ENCODE peak calls at places on chromosomes 4 and X, in eight cellular contexts. L is immature natural killer cell, P is non-pigmented ciliary epithelial cell, V is GM19239, G is cerebellum, X is T follicular helper cell, F is iris pigment epithelial cell, U is HEK293T. Q is an unnamed sample.

GRCh38 chr4:184848510-184848909 is 22.7 kb upstream of the ACSL1 start:
- DNase-seq in U (no peak), P (no peak), G (no peak), L (no peak), V (no peak), F (no peak), X (no peak), Q (no peak)

GRCh38 chr4:168674077-168674747 is 177.4 kb downstream of the PALLD start:
- DNase-seq in X (no peak), U (no peak), G (no peak), L (no peak), F (peak), V (no peak), P (no peak), Q (no peak)

GRCh38 chr4:71184195-71184781 is 154.5 kb upstream of the SLC4A4 start:
- DNase-seq in F (peak), G (peak), L (peak), V (peak), P (no peak), U (peak), X (peak), Q (peak)

GRCh38 chr4:26132858-26133257 is 188.0 kb upstream of the RBPJ start:
- DNase-seq in L (no peak), U (no peak), P (no peak), X (no peak), G (no peak), F (no peak), V (no peak), Q (no peak)

GRCh38 chrX:38347136-38347535 is 5.3 kb upstream of the OTC start:
- DNase-seq in U (no peak), F (peak), L (no peak), P (peak), X (no peak), G (no peak), V (no peak), Q (peak)

GRCh38 chrX:76555816-76556215 is 128.3 kb downstream of the MAGEE1 start:
- DNase-seq in X (peak), F (peak), P (peak), V (no peak), U (peak), G (no peak), L (no peak), Q (no peak)

GRCh38 chr4:32290102-32290501 is 1569.9 kb downstream of the PCDH7 start:
- DNase-seq in G (no peak), P (no peak), F (no peak), V (no peak), L (no peak), U (no peak), X (no peak), Q (no peak)

GRCh38 chr4:172996571-172997216 is 171.9 kb upstream of the GALNT7 start:
- DNase-seq in L (no peak), V (no peak), G (no peak), F (peak), X (no peak), P (no peak), U (no peak), Q (peak)

GRCh38 chrX:75229774-75230173 is 44.1 kb upstream of the UPRT start:
- DNase-seq in X (no peak), P (no peak), L (no peak), F (no peak), U (no peak), G (no peak), V (no peak), Q (no peak)

GRCh38 chr4:2364654-2365053 is 53.8 kb downstream of the ZFYVE28 start:
- DNase-seq in X (peak), G (no peak), P (peak), U (no peak), F (peak), L (peak), V (no peak), Q (peak)

GRCh38 chr4:72604324-72604723 is 35.3 kb upstream of the ADAMTS3 start:
- DNase-seq in U (no peak), X (no peak), L (no peak), F (peak), V (no peak), G (no peak), P (peak), Q (peak)

GRCh38 chrX:48702032-48702431 is 5.5 kb downstream of the SUV39H1 start:
- DNase-seq in U (no peak), V (no peak), L (no peak), P (no peak), X (no peak), F (no peak), G (no peak), Q (no peak)

GRCh38 chr4:142091691-142092182 is 455.4 kb downstream of the IL15 start:
- DNase-seq in L (no peak), V (no peak), P (peak), U (no peak), F (peak), X (no peak), G (no peak), Q (peak)

GRCh38 chr4:40340034-40340433 is 4.9 kb downstream of the CHRNA9 start:
- DNase-seq in G (no peak), U (no peak), F (peak), V (no peak), X (no peak), P (no peak), L (no peak), Q (no peak)

GRCh38 chr4:7978489-7978888 is 38.8 kb upstream of the AFAP1 start:
- DNase-seq in P (no peak), F (no peak), V (no peak), L (no peak), G (no peak), U (no peak), X (no peak), Q (no peak)

GRCh38 chrX:42577936-42578335 is 200.0 kb downstream of the PPP1R2C start:
- DNase-seq in L (no peak), P (no peak), V (no peak), F (no peak), G (no peak), X (no peak), U (no peak), Q (no peak)

GRCh38 chr4:49058306-49058705 is 72.2 kb downstream of the CWH43 start:
- DNase-seq in F (no peak), P (no peak), G (no peak), X (no peak), V (no peak), U (no peak), L (no peak), Q (no peak)

GRCh38 chr4:86557526-86557925 is 36.6 kb upstream of the PTPN13 start:
- DNase-seq in G (no peak), V (no peak), X (no peak), P (no peak), U (no peak), L (no peak), F (peak), Q (no peak)

GRCh38 chrX:1385824-1386223 is 6.1 kb downstream of the SLC25A6 start:
- DNase-seq in L (no peak), P (no peak), X (no peak), G (no peak), F (no peak), V (no peak), U (peak), Q (no peak)

GRCh38 chrX:129790808-129791207 is 11.1 kb downstream of the SASH3 start:
- DNase-seq in X (no peak), P (no peak), F (no peak), L (no peak), V (no peak), U (no peak), G (no peak), Q (no peak)

GRCh38 chr4:111879539-111879938 is 265.7 kb upstream of the FAM241A start:
- DNase-seq in V (no peak), U (no peak), X (no peak), F (no peak), P (no peak), L (no peak), G (no peak), Q (no peak)

GRCh38 chr4:65416875-65417274 is 253.4 kb downstream of the EPHA5 start:
- DNase-seq in F (peak), V (no peak), L (no peak), U (peak), X (no peak), G (no peak), P (peak), Q (no peak)

GRCh38 chr4:110120506-110120905 is 77.9 kb downstream of the ELOVL6 start:
- DNase-seq in L (no peak), U (no peak), G (no peak), P (no peak), F (no peak), X (no peak), V (no peak), Q (no peak)

GRCh38 chrX:80354966-80355465 is 65.2 kb upstream of the TENT5D start:
- DNase-seq in X (no peak), V (no peak), G (no peak), P (no peak), L (no peak), F (no peak), U (no peak), Q (no peak)

GRCh38 chr4:112214397-112215264 is 17.0 kb upstream of the AP1AR start:
- DNase-seq in L (peak), X (no peak), F (peak), V (no peak), P (no peak), U (peak), G (peak), Q (no peak)

GRCh38 chr4:8276358-8277240 is 7.0 kb downstream of the HTRA3 start:
- DNase-seq in F (peak), U (no peak), L (no peak), G (no peak), V (no peak), P (no peak), X (no peak), Q (no peak)

GRCh38 chr4:107835409-107835808 is 10.7 kb downstream of the SGMS2 start:
- DNase-seq in X (no peak), G (no peak), V (no peak), P (no peak), L (no peak), F (peak), U (no peak), Q (no peak)

GRCh38 chr4:73729534-73730165 is 10.7 kb upstream of the CXCL8 start:
- DNase-seq in F (peak), V (no peak), P (no peak), X (no peak), L (no peak), U (peak), G (peak), Q (peak)

GRCh38 chrX:109373468-109373867 is 108.4 kb downstream of the GUCY2F start:
- DNase-seq in F (no peak), X (no peak), P (no peak), V (no peak), G (no peak), L (no peak), U (no peak), Q (no peak)

GRCh38 chrX:13263560-13264251 is 56.1 kb downstream of the ATXN3L start:
- DNase-seq in V (no peak), G (no peak), F (no peak), P (no peak), L (no peak), U (no peak), X (no peak), Q (no peak)

GRCh38 chr4:151105454-151106032 is 6.1 kb downstream of the RPS3A start:
- DNase-seq in P (no peak), V (no peak), U (no peak), X (no peak), G (no peak), L (no peak), F (no peak), Q (no peak)

GRCh38 chrX:32010157-32010656 is 938.4 kb upstream of the FTHL17 start:
- DNase-seq in U (no peak), V (no peak), L (no peak), P (no peak), G (no peak), X (no peak), F (no peak), Q (no peak)

GRCh38 chrX:109886122-109886761 is 116.7 kb upstream of the TMEM164 start:
- DNase-seq in X (peak), F (peak), L (peak), P (no peak), G (no peak), U (peak), V (peak), Q (no peak)

GRCh38 chrX:21972046-21972445 is 31.5 kb downstream of the SMS start:
- DNase-seq in G (no peak), X (no peak), V (no peak), L (no peak), F (no peak), P (no peak), U (no peak), Q (no peak)

GRCh38 chr4:74418063-74418670 is 26.8 kb upstream of the AREG start:
- DNase-seq in G (no peak), V (no peak), L (no peak), U (no peak), F (peak), X (no peak), P (no peak), Q (peak)

GRCh38 chr4:53431052-53431451 is 53.6 kb downstream of the FIP1L1 start:
- DNase-seq in X (no peak), F (no peak), G (no peak), P (no peak), L (peak), U (no peak), V (no peak), Q (no peak)

GRCh38 chr4:92064574-92064973 is 239.2 kb upstream of the GRID2 start:
- DNase-seq in G (no peak), X (no peak), V (no peak), F (no peak), P (no peak), L (no peak), U (no peak), Q (no peak)

GRCh38 chrX:2272337-2272736 is 228.4 kb downstream of the DHRSX start:
- DNase-seq in F (no peak), G (no peak), P (no peak), V (no peak), U (no peak), X (no peak), L (no peak), Q (no peak)

GRCh38 chrX:134774190-134775048 is 116.1 kb upstream of the PLAC1 start:
- DNase-seq in G (no peak), X (no peak), L (no peak), P (no peak), U (no peak), F (peak), V (no peak), Q (no peak)

Q was measured in stromal cell of bone marrow.